ENCODE peak calls at places on chromosome 19, in seven cellular contexts. V is NCI-H82; E is GM12865; T is EL; S is NCI-H1694; C is activated T-helper 1 cell treated with anti-CD3 and anti-CD28 coated beads, Interleukin-2, amount 50 U/mL, for 16 hours; D is left ventricle myocardium inferior. A is an unnamed sample.

GRCh38 chr19:52896431-52897148 is 845 bp downstream of the ZNF320 start:
- DNase-seq in V (peak), E (peak), T (peak), S (no peak), C (no peak), D (no peak), A (no peak)

GRCh38 chr19:40672038-40672437 is 18.4 kb downstream of the NUMBL start:
- DNase-seq in V (no peak), E (no peak), T (no peak), S (no peak), C (no peak), D (no peak), A (no peak)

GRCh38 chr19:18392417-18392816 is 5.0 kb downstream of the LRRC25 start:
- DNase-seq in V (no peak), E (no peak), T (no peak), S (no peak), C (no peak), D (peak), A (no peak)

GRCh38 chr19:23436318-23436717 is 41.0 kb upstream of the ZNF91 start:
- DNase-seq in V (peak), E (no peak), T (no peak), S (no peak), C (no peak), D (no peak), A (no peak)

GRCh38 chr19:1445185-1445931 is 4.6 kb upstream of the APC2 start:
- DNase-seq in V (peak), E (peak), T (peak), S (no peak), C (peak), D (peak), A (no peak)

GRCh38 chr19:51327066-51327985 is 14.6 kb downstream of the VSIG10L start:
- DNase-seq in V (peak), E (peak), T (peak), S (no peak), C (no peak), D (peak), A (no peak)

GRCh38 chr19:58170860-58171259 is 12.0 kb upstream of the ZNF274 start:
- DNase-seq in V (no peak), E (no peak), T (peak), S (no peak), C (no peak), D (no peak), A (no peak)

GRCh38 chr19:39544920-39545319 is 5.0 kb upstream of the EID2 start:
- DNase-seq in V (no peak), E (no peak), T (no peak), S (no peak), C (no peak), D (no peak), A (no peak)

GRCh38 chr19:19096641-19097627 is 33.1 kb downstream of the SLC25A42 start:
- DNase-seq in V (no peak), E (no peak), T (no peak), S (no peak), C (no peak), D (no peak), A (no peak)

GRCh38 chr19:14556662-14557188 is 15.1 kb downstream of the NDUFB7 start:
- DNase-seq in V (peak), E (peak), T (peak), S (peak), C (peak), D (peak), A (no peak)

GRCh38 chr19:18348171-18348570 is 7.8 kb downstream of the PGPEP1 start:
- DNase-seq in V (no peak), E (no peak), T (no peak), S (no peak), C (no peak), D (no peak), A (no peak)

GRCh38 chr19:7658219-7658686 is 10.6 kb upstream of the RETN start:
- DNase-seq in V (peak), E (peak), T (no peak), S (no peak), C (no peak), D (no peak), A (no peak)

GRCh38 chr19:2454962-2455409 is 1.8 kb downstream of the LMNB2 start:
- DNase-seq in V (no peak), E (no peak), T (no peak), S (no peak), C (no peak), D (no peak), A (no peak)

GRCh38 chr19:44552324-44552723 is 22.8 kb upstream of the CEACAM20 start:
- DNase-seq in V (peak), E (peak), T (peak), S (no peak), C (no peak), D (no peak), A (no peak)

GRCh38 chr19:54164369-54165068 is 5.0 kb upstream of the LENG1 start:
- DNase-seq in V (peak), E (peak), T (peak), S (no peak), C (no peak), D (no peak), A (no peak)

GRCh38 chr19:16326401-16327130 is 1.9 kb downstream of the KLF2 start:
- DNase-seq in V (no peak), E (peak), T (peak), S (no peak), C (no peak), D (no peak), A (no peak)

GRCh38 chr19:6092329-6093286 is 17.7 kb downstream of the RFX2 start:
- DNase-seq in V (no peak), E (peak), T (peak), S (no peak), C (no peak), D (peak), A (peak)

GRCh38 chr19:30924670-30925069 is 424.6 kb downstream of the TSHZ3 start:
- DNase-seq in V (no peak), E (no peak), T (no peak), S (no peak), C (no peak), D (no peak), A (no peak)

GRCh38 chr19:47523473-47523872 is 8.6 kb upstream of the NAPA start:
- DNase-seq in V (peak), E (peak), T (no peak), S (peak), C (no peak), D (no peak), A (no peak)

GRCh38 chr19:50893047-50893737 is 18.0 kb downstream of the KLK4 start:
- DNase-seq in V (peak), E (peak), T (no peak), S (no peak), C (no peak), D (no peak), A (no peak)

GRCh38 chr19:18465964-18466339 is 28.0 kb upstream of the ISYNA1 start:
- DNase-seq in V (no peak), E (no peak), T (no peak), S (no peak), C (no peak), D (no peak), A (no peak)

GRCh38 chr19:3656073-3656746 is 29.6 kb upstream of the CACTIN start:
- DNase-seq in V (peak), E (no peak), T (peak), S (no peak), C (no peak), D (no peak), A (no peak)

GRCh38 chr19:50568321-50569022 is at the start of gene LRRC4B:
- DNase-seq in V (peak), E (no peak), T (no peak), S (no peak), C (no peak), D (no peak), A (no peak)

GRCh38 chr19:43754562-43755255 is at the start of gene SMG9:
- DNase-seq in V (peak), E (peak), T (peak), S (peak), C (peak), D (peak), A (peak)

GRCh38 chr19:17766543-17767131 is 15.4 kb downstream of the FCHO1 start:
- DNase-seq in V (peak), E (peak), T (peak), S (peak), C (no peak), D (peak), A (peak)

GRCh38 chr19:45424191-45425058 is 708 bp upstream of the ERCC1 start:
- DNase-seq in V (peak), E (peak), T (peak), S (peak), C (no peak), D (peak), A (peak)